ENCODE peak calls at places on chromosomes 1 and 21, in six cellular contexts. One of them, this sample, is unnamed.
A peak's percentile ranks its signal among the peaks of the same experiment; 100 is the strongest.

GRCh38 chr1:46004491-46004890 is 127.9 kb downstream of the PIK3R3 start:
- DNase-seq in ureter: no peak
- DNase-seq in transverse colon: no peak
- DNase-seq in GM10248: no peak
- DNase-seq in cerebellar cortex: no peak
- DNase-seq in nucleus accumbens: no peak
- DNase-seq in this sample: no peak

GRCh38 chr1:21779613-21780521 is 3.1 kb downstream of the USP48 start:
- DNase-seq in cerebellar cortex: no peak
- DNase-seq in ureter: no peak
- DNase-seq in nucleus accumbens: no peak
- DNase-seq in transverse colon: no peak
- DNase-seq in GM10248: peak; percentile 44
- DNase-seq in this sample: peak; percentile 53

GRCh38 chr21:38388684-38389676 is 109.3 kb downstream of the ERG start:
- DNase-seq in nucleus accumbens: no peak
- DNase-seq in transverse colon: no peak
- DNase-seq in cerebellar cortex: no peak
- DNase-seq in GM10248: no peak
- DNase-seq in ureter: no peak
- DNase-seq in this sample: no peak

GRCh38 chr1:175978926-175979325 is 228.2 kb downstream of the COP1 start:
- DNase-seq in GM10248: no peak
- DNase-seq in cerebellar cortex: no peak
- DNase-seq in nucleus accumbens: no peak
- DNase-seq in ureter: no peak
- DNase-seq in transverse colon: no peak
- DNase-seq in this sample: no peak

GRCh38 chr1:67889940-67890567 is 56.8 kb upstream of the GNG12 start:
- DNase-seq in transverse colon: no peak
- DNase-seq in cerebellar cortex: no peak
- DNase-seq in nucleus accumbens: no peak
- DNase-seq in ureter: no peak
- DNase-seq in GM10248: no peak
- DNase-seq in this sample: no peak

GRCh38 chr1:165891461-165891860 is 64.0 kb downstream of the UCK2 start:
- DNase-seq in cerebellar cortex: no peak
- DNase-seq in GM10248: no peak
- DNase-seq in transverse colon: no peak
- DNase-seq in nucleus accumbens: no peak
- DNase-seq in ureter: no peak
- DNase-seq in this sample: no peak

GRCh38 chr1:90593312-90593711 is 123.8 kb downstream of the BARHL2 start:
- DNase-seq in ureter: no peak
- DNase-seq in GM10248: no peak
- DNase-seq in transverse colon: no peak
- DNase-seq in cerebellar cortex: no peak
- DNase-seq in nucleus accumbens: no peak
- DNase-seq in this sample: no peak

GRCh38 chr1:161710562-161710961 is 3.5 kb downstream of the FCRLA start:
- DNase-seq in transverse colon: no peak
- DNase-seq in nucleus accumbens: no peak
- DNase-seq in GM10248: no peak
- DNase-seq in cerebellar cortex: no peak
- DNase-seq in ureter: no peak
- DNase-seq in this sample: no peak

GRCh38 chr1:117512728-117513321 is 93.0 kb upstream of the TENT5C start:
- DNase-seq in cerebellar cortex: peak; percentile 44
- DNase-seq in transverse colon: no peak
- DNase-seq in ureter: no peak
- DNase-seq in GM10248: no peak
- DNase-seq in nucleus accumbens: no peak
- DNase-seq in this sample: no peak

GRCh38 chr1:231478386-231478785 is 50.1 kb upstream of the TSNAX start:
- DNase-seq in ureter: no peak
- DNase-seq in nucleus accumbens: no peak
- DNase-seq in GM10248: no peak
- DNase-seq in transverse colon: no peak
- DNase-seq in cerebellar cortex: no peak
- DNase-seq in this sample: no peak

GRCh38 chr1:27506703-27507102 is 16.7 kb upstream of the WASF2 start:
- DNase-seq in nucleus accumbens: no peak
- DNase-seq in cerebellar cortex: no peak
- DNase-seq in transverse colon: no peak
- DNase-seq in GM10248: no peak
- DNase-seq in ureter: no peak
- DNase-seq in this sample: no peak

GRCh38 chr1:100277866-100278265 is 11.8 kb downstream of the RTCA start:
- DNase-seq in GM10248: no peak
- DNase-seq in ureter: no peak
- DNase-seq in transverse colon: no peak
- DNase-seq in cerebellar cortex: no peak
- DNase-seq in nucleus accumbens: no peak
- DNase-seq in this sample: no peak

GRCh38 chr1:58904299-58905125 is 120.7 kb upstream of the JUN start:
- DNase-seq in ureter: no peak
- DNase-seq in GM10248: no peak
- DNase-seq in cerebellar cortex: no peak
- DNase-seq in transverse colon: no peak
- DNase-seq in nucleus accumbens: no peak
- DNase-seq in this sample: no peak

GRCh38 chr1:221335161-221336101 is 406.5 kb downstream of the DUSP10 start:
- DNase-seq in nucleus accumbens: no peak
- DNase-seq in cerebellar cortex: no peak
- DNase-seq in GM10248: no peak
- DNase-seq in transverse colon: peak; percentile 10
- DNase-seq in ureter: peak; percentile 51
- DNase-seq in this sample: no peak

GRCh38 chr1:116751149-116751548 is 3.1 kb upstream of the CD2 start:
- DNase-seq in ureter: no peak
- DNase-seq in cerebellar cortex: no peak
- DNase-seq in nucleus accumbens: no peak
- DNase-seq in transverse colon: no peak
- DNase-seq in GM10248: no peak
- DNase-seq in this sample: no peak

GRCh38 chr1:185463011-185463410 is 146.0 kb upstream of the IVNS1ABP start:
- DNase-seq in GM10248: no peak
- DNase-seq in cerebellar cortex: no peak
- DNase-seq in ureter: no peak
- DNase-seq in transverse colon: no peak
- DNase-seq in nucleus accumbens: no peak
- DNase-seq in this sample: no peak

GRCh38 chr1:25045480-25046193 is 115.6 kb upstream of the RUNX3 start:
- DNase-seq in transverse colon: no peak
- DNase-seq in cerebellar cortex: no peak
- DNase-seq in ureter: no peak
- DNase-seq in nucleus accumbens: no peak
- DNase-seq in GM10248: no peak
- DNase-seq in this sample: no peak

GRCh38 chr21:38498057-38498833 is at the start of gene ERG:
- DNase-seq in nucleus accumbens: no peak
- DNase-seq in transverse colon: no peak
- DNase-seq in ureter: no peak
- DNase-seq in GM10248: no peak
- DNase-seq in cerebellar cortex: no peak
- DNase-seq in this sample: no peak

GRCh38 chr1:72649974-72650373 is 367.6 kb upstream of the NEGR1 start:
- DNase-seq in GM10248: no peak
- DNase-seq in ureter: no peak
- DNase-seq in transverse colon: no peak
- DNase-seq in cerebellar cortex: no peak
- DNase-seq in nucleus accumbens: no peak
- DNase-seq in this sample: no peak

GRCh38 chr1:180563013-180563827 is 4.5 kb downstream of the OVAAL start:
- DNase-seq in cerebellar cortex: no peak
- DNase-seq in GM10248: no peak
- DNase-seq in nucleus accumbens: no peak
- DNase-seq in ureter: no peak
- DNase-seq in transverse colon: peak; percentile 21
- DNase-seq in this sample: no peak

GRCh38 chr1:240173836-240174235 is 82.2 kb downstream of the FMN2 start:
- DNase-seq in ureter: no peak
- DNase-seq in cerebellar cortex: no peak
- DNase-seq in transverse colon: no peak
- DNase-seq in nucleus accumbens: no peak
- DNase-seq in GM10248: no peak
- DNase-seq in this sample: no peak

GRCh38 chr1:180188103-180188506 is 33.4 kb downstream of the QSOX1 start:
- DNase-seq in cerebellar cortex: peak; percentile 58
- DNase-seq in nucleus accumbens: no peak
- DNase-seq in ureter: no peak
- DNase-seq in transverse colon: peak; percentile 54
- DNase-seq in GM10248: peak; percentile 54
- DNase-seq in this sample: peak; percentile 71

GRCh38 chr1:243495442-243496172 is 239.8 kb downstream of the SDCCAG8 start:
- DNase-seq in transverse colon: no peak
- DNase-seq in ureter: peak; percentile 40
- DNase-seq in GM10248: no peak
- DNase-seq in nucleus accumbens: no peak
- DNase-seq in cerebellar cortex: peak; percentile 46
- DNase-seq in this sample: peak; percentile 36

GRCh38 chr1:237832803-237833202 is 57.9 kb downstream of the ZP4 start:
- DNase-seq in transverse colon: no peak
- DNase-seq in ureter: no peak
- DNase-seq in GM10248: no peak
- DNase-seq in nucleus accumbens: no peak
- DNase-seq in cerebellar cortex: no peak
- DNase-seq in this sample: no peak

This sample was measured in GM13976.